ENCODE peak calls at places on chromosomes 4 and X, in nine cellular contexts. I, Z, B, H, K, V, P, J and Q are unnamed samples.

GRCh38 chrX:139194571-139195280 is 335.8 kb upstream of the F9 start:
- DNase-seq in I (no peak), Z (no peak), B (no peak), H (peak; percentile 11), K (no peak), V (peak; percentile 75), P (peak; percentile 40), J (peak; percentile 38), Q (peak; percentile 26)

GRCh38 chr4:60133414-60133813 is 1066.7 kb upstream of the ADGRL3 start:
- DNase-seq in I (no peak), Z (no peak), B (no peak), H (no peak), K (peak; percentile 83), V (no peak), P (no peak), J (no peak), Q (no peak)

GRCh38 chrX:13716905-13717304 is 17.5 kb downstream of the TRAPPC2 start:
- DNase-seq in I (no peak), Z (peak; percentile 22), B (no peak), H (peak; percentile 14), K (no peak), V (no peak), P (no peak), J (peak; percentile 8), Q (no peak)

GRCh38 chr4:168600796-168601583 is 104.1 kb downstream of the PALLD start:
- DNase-seq in I (no peak), Z (no peak), B (no peak), H (no peak), K (no peak), V (no peak), P (no peak), J (no peak), Q (no peak)

GRCh38 chr4:94621491-94622080 is 136.2 kb upstream of the BMPR1B start:
- DNase-seq in I (peak; percentile 31), Z (no peak), B (no peak), H (no peak), K (peak; percentile 66), V (no peak), P (no peak), J (peak; percentile 62), Q (peak; percentile 44)

GRCh38 chr4:8586671-8587468 is 5.7 kb upstream of the CPZ start:
- DNase-seq in I (no peak), Z (no peak), B (no peak), H (no peak), K (no peak), V (peak; percentile 72), P (peak; percentile 9), J (no peak), Q (no peak)

GRCh38 chrX:2316534-2316933 is 184.2 kb downstream of the DHRSX start:
- DNase-seq in I (no peak), Z (no peak), B (no peak), H (no peak), K (no peak), V (no peak), P (no peak), J (no peak), Q (no peak)

GRCh38 chrX:22952011-22952410 is 47.7 kb upstream of the DDX53 start:
- DNase-seq in I (peak; percentile 11), Z (no peak), B (peak; percentile 3), H (no peak), K (peak; percentile 68), V (no peak), P (no peak), J (peak; percentile 8), Q (no peak)

GRCh38 chrX:374566-374965 is 12.1 kb downstream of the PPP2R3B start:
- DNase-seq in I (no peak), Z (no peak), B (no peak), H (no peak), K (peak; percentile 27), V (no peak), P (peak; percentile 35), J (no peak), Q (no peak)

GRCh38 chr4:6343950-6344408 is 74.3 kb downstream of the WFS1 start:
- DNase-seq in I (peak; percentile 61), Z (no peak), B (no peak), H (no peak), K (peak; percentile 87), V (peak; percentile 54), P (peak; percentile 11), J (no peak), Q (peak; percentile 58)

GRCh38 chr4:8315343-8316250 is 46.0 kb downstream of the HTRA3 start:
- DNase-seq in I (peak; percentile 11), Z (no peak), B (peak; percentile 28), H (no peak), K (peak; percentile 83), V (peak; percentile 75), P (no peak), J (peak; percentile 52), Q (peak; percentile 72)

GRCh38 chrX:25810202-25810601 is 327.9 kb upstream of the MAGEB18 start:
- DNase-seq in I (no peak), Z (no peak), B (no peak), H (no peak), K (peak; percentile 0), V (no peak), P (no peak), J (no peak), Q (no peak)

GRCh38 chrX:55451125-55451524 is 802 bp upstream of the MAGEH1 start:
- DNase-seq in I (no peak), Z (no peak), B (no peak), H (no peak), K (no peak), V (no peak), P (no peak), J (no peak), Q (no peak)

GRCh38 chr4:82890602-82890912 is 396 bp downstream of the SEC31A start:
- DNase-seq in I (no peak), Z (no peak), B (peak; percentile 58), H (no peak), K (no peak), V (no peak), P (no peak), J (no peak), Q (no peak)